ENCODE peak calls at places on chromosomes 7 and 10, in six cellular contexts. One of them, this sample, is unnamed.

GRCh38 chr7:46930336-46930735 is 651.6 kb downstream of the TNS3 start:
- DNase-seq in Panc1: peak; percentile 74
- DNase-seq in substantia nigra: no peak
- DNase-seq in H9: no peak
- DNase-seq in RWPE2: peak; percentile 84
- DNase-seq in coronary artery: no peak
- DNase-seq in this sample: no peak

GRCh38 chr10:33227489-33227888 is 107.0 kb downstream of the NRP1 start:
- DNase-seq in Panc1: no peak
- DNase-seq in substantia nigra: no peak
- DNase-seq in H9: no peak
- DNase-seq in RWPE2: no peak
- DNase-seq in coronary artery: no peak
- DNase-seq in this sample: no peak

GRCh38 chr7:124765401-124766352 is at the start of gene GPR37:
- DNase-seq in Panc1: no peak
- DNase-seq in substantia nigra: peak; percentile 86
- DNase-seq in H9: peak; percentile 95
- DNase-seq in RWPE2: peak; percentile 75
- DNase-seq in coronary artery: no peak
- DNase-seq in this sample: peak; percentile 3

GRCh38 chr7:37482505-37482904 is 33.8 kb upstream of the ELMO1 start:
- DNase-seq in Panc1: no peak
- DNase-seq in substantia nigra: no peak
- DNase-seq in H9: no peak
- DNase-seq in RWPE2: no peak
- DNase-seq in coronary artery: no peak
- DNase-seq in this sample: no peak

GRCh38 chr7:130838738-130839137 is 104.7 kb upstream of the KLF14 start:
- DNase-seq in Panc1: peak; percentile 92
- DNase-seq in substantia nigra: no peak
- DNase-seq in H9: no peak
- DNase-seq in RWPE2: no peak
- DNase-seq in coronary artery: no peak
- DNase-seq in this sample: no peak

GRCh38 chr7:151046603-151047573 is 1.4 kb upstream of the ASIC3 start:
- DNase-seq in Panc1: no peak
- DNase-seq in substantia nigra: no peak
- DNase-seq in H9: no peak
- DNase-seq in RWPE2: no peak
- DNase-seq in coronary artery: no peak
- DNase-seq in this sample: no peak

GRCh38 chr7:38311329-38311937 is 38.0 kb upstream of the TARP start:
- DNase-seq in Panc1: no peak
- DNase-seq in substantia nigra: peak; percentile 28
- DNase-seq in H9: no peak
- DNase-seq in RWPE2: no peak
- DNase-seq in coronary artery: no peak
- DNase-seq in this sample: no peak

GRCh38 chr7:34596887-34597286 is 61.1 kb upstream of the NPSR1 start:
- DNase-seq in Panc1: no peak
- DNase-seq in substantia nigra: no peak
- DNase-seq in H9: no peak
- DNase-seq in RWPE2: no peak
- DNase-seq in coronary artery: no peak
- DNase-seq in this sample: no peak

GRCh38 chr10:131901181-131901829 is 497 bp downstream of the PPP2R2D start:
- DNase-seq in Panc1: no peak
- DNase-seq in substantia nigra: peak; percentile 59
- DNase-seq in H9: no peak
- DNase-seq in RWPE2: no peak
- DNase-seq in coronary artery: peak; percentile 79
- DNase-seq in this sample: peak; percentile 39

GRCh38 chr7:107390921-107391320 is 78.9 kb upstream of the GPR22 start:
- DNase-seq in Panc1: no peak
- DNase-seq in substantia nigra: no peak
- DNase-seq in H9: no peak
- DNase-seq in RWPE2: no peak
- DNase-seq in coronary artery: no peak
- DNase-seq in this sample: no peak

GRCh38 chr10:127079348-127079747 is 117.0 kb downstream of the INSYN2A start:
- DNase-seq in Panc1: no peak
- DNase-seq in substantia nigra: no peak
- DNase-seq in H9: no peak
- DNase-seq in RWPE2: no peak
- DNase-seq in coronary artery: no peak
- DNase-seq in this sample: no peak

GRCh38 chr7:98211221-98211675 is at the start of gene BHLHA15:
- DNase-seq in Panc1: no peak
- DNase-seq in substantia nigra: no peak
- DNase-seq in H9: peak; percentile 67
- DNase-seq in RWPE2: peak; percentile 65
- DNase-seq in coronary artery: no peak
- DNase-seq in this sample: no peak

GRCh38 chr10:380313-380955 is 245.2 kb downstream of the ZMYND11 start:
- DNase-seq in Panc1: no peak
- DNase-seq in substantia nigra: no peak
- DNase-seq in H9: no peak
- DNase-seq in RWPE2: no peak
- DNase-seq in coronary artery: no peak
- DNase-seq in this sample: no peak

GRCh38 chr10:51683031-51683830 is 16.2 kb downstream of the CSTF2T start:
- DNase-seq in Panc1: no peak
- DNase-seq in substantia nigra: no peak
- DNase-seq in H9: no peak
- DNase-seq in RWPE2: no peak
- DNase-seq in coronary artery: no peak
- DNase-seq in this sample: no peak

GRCh38 chr7:100545636-100546128 is 6.7 kb downstream of the AGFG2 start:
- DNase-seq in Panc1: peak; percentile 88
- DNase-seq in substantia nigra: peak; percentile 22
- DNase-seq in H9: peak; percentile 68
- DNase-seq in RWPE2: peak; percentile 93
- DNase-seq in coronary artery: peak; percentile 86
- DNase-seq in this sample: no peak

GRCh38 chr7:40329601-40330153 is 194.9 kb downstream of the SUGCT start:
- DNase-seq in Panc1: peak; percentile 58
- DNase-seq in substantia nigra: no peak
- DNase-seq in H9: no peak
- DNase-seq in RWPE2: no peak
- DNase-seq in coronary artery: no peak
- DNase-seq in this sample: no peak

GRCh38 chr7:87210506-87210905 is 9.0 kb downstream of the TMEM243 start:
- DNase-seq in Panc1: no peak
- DNase-seq in substantia nigra: no peak
- DNase-seq in H9: no peak
- DNase-seq in RWPE2: no peak
- DNase-seq in coronary artery: no peak
- DNase-seq in this sample: no peak

GRCh38 chr7:36604801-36605200 is 119.5 kb downstream of the AOAH start:
- DNase-seq in Panc1: no peak
- DNase-seq in substantia nigra: no peak
- DNase-seq in H9: no peak
- DNase-seq in RWPE2: no peak
- DNase-seq in coronary artery: no peak
- DNase-seq in this sample: no peak

GRCh38 chr10:84845628-84846261 is 517.4 kb downstream of the CCSER2 start:
- DNase-seq in Panc1: no peak
- DNase-seq in substantia nigra: no peak
- DNase-seq in H9: peak; percentile 36
- DNase-seq in RWPE2: no peak
- DNase-seq in coronary artery: no peak
- DNase-seq in this sample: no peak

GRCh38 chr10:101783736-101784118 is 481 bp upstream of the NPM3 start:
- DNase-seq in Panc1: no peak
- DNase-seq in substantia nigra: no peak
- DNase-seq in H9: peak; percentile 42
- DNase-seq in RWPE2: no peak
- DNase-seq in coronary artery: no peak
- DNase-seq in this sample: no peak

GRCh38 chr10:48533951-48534720 is 70.7 kb downstream of the ARHGAP22 start:
- DNase-seq in Panc1: no peak
- DNase-seq in substantia nigra: peak; percentile 45
- DNase-seq in H9: peak; percentile 66
- DNase-seq in RWPE2: no peak
- DNase-seq in coronary artery: peak; percentile 45
- DNase-seq in this sample: no peak

GRCh38 chr7:143210541-143210940 is 11.3 kb upstream of the TAS2R40 start:
- DNase-seq in Panc1: no peak
- DNase-seq in substantia nigra: no peak
- DNase-seq in H9: no peak
- DNase-seq in RWPE2: no peak
- DNase-seq in coronary artery: no peak
- DNase-seq in this sample: no peak

GRCh38 chr7:90211391-90212148 is at the start of gene STEAP2:
- DNase-seq in Panc1: peak; percentile 24
- DNase-seq in substantia nigra: peak; percentile 77
- DNase-seq in H9: peak; percentile 92
- DNase-seq in RWPE2: peak; percentile 85
- DNase-seq in coronary artery: peak; percentile 93
- DNase-seq in this sample: peak; percentile 8

GRCh38 chr10:71429929-71430328 is 33.2 kb downstream of the CDH23 start:
- DNase-seq in Panc1: no peak
- DNase-seq in substantia nigra: no peak
- DNase-seq in H9: peak; percentile 52
- DNase-seq in RWPE2: peak; percentile 16
- DNase-seq in coronary artery: no peak
- DNase-seq in this sample: no peak

GRCh38 chr10:24914148-24914547 is 38.3 kb downstream of the PRTFDC1 start:
- DNase-seq in Panc1: no peak
- DNase-seq in substantia nigra: no peak
- DNase-seq in H9: no peak
- DNase-seq in RWPE2: no peak
- DNase-seq in coronary artery: no peak
- DNase-seq in this sample: no peak
- H3K27ac ChIP-seq in Panc1: no peak overlapping the region
- H3K27ac ChIP-seq in substantia nigra: no peak overlapping the region
- H3K27ac ChIP-seq in H9: no peak overlapping the region
- H3K27ac ChIP-seq in RWPE2: no peak overlapping the region
- H3K27ac ChIP-seq in coronary artery: peak overlapping the region; percentile 62
- H3K27ac ChIP-seq in this sample: no peak overlapping the region

GRCh38 chr10:103198648-103199047 is 5.6 kb upstream of the NT5C2 start:
- DNase-seq in Panc1: no peak
- DNase-seq in substantia nigra: no peak
- DNase-seq in H9: no peak
- DNase-seq in RWPE2: no peak
- DNase-seq in coronary artery: no peak
- DNase-seq in this sample: no peak

GRCh38 chr10:103193820-103194529 is 903 bp upstream of the NT5C2 start:
- DNase-seq in Panc1: no peak
- DNase-seq in substantia nigra: no peak
- DNase-seq in H9: no peak
- DNase-seq in RWPE2: no peak
- DNase-seq in coronary artery: no peak
- DNase-seq in this sample: no peak

GRCh38 chr10:103197177-103197576 is 4.1 kb upstream of the NT5C2 start:
- DNase-seq in Panc1: peak; percentile 61
- DNase-seq in substantia nigra: peak; percentile 32
- DNase-seq in H9: no peak
- DNase-seq in RWPE2: no peak
- DNase-seq in coronary artery: no peak
- DNase-seq in this sample: no peak

GRCh38 chr10:103199498-103199897 is 6.4 kb upstream of the NT5C2 start:
- DNase-seq in Panc1: no peak
- DNase-seq in substantia nigra: no peak
- DNase-seq in H9: no peak
- DNase-seq in RWPE2: no peak
- DNase-seq in coronary artery: no peak
- DNase-seq in this sample: no peak

DNA sequence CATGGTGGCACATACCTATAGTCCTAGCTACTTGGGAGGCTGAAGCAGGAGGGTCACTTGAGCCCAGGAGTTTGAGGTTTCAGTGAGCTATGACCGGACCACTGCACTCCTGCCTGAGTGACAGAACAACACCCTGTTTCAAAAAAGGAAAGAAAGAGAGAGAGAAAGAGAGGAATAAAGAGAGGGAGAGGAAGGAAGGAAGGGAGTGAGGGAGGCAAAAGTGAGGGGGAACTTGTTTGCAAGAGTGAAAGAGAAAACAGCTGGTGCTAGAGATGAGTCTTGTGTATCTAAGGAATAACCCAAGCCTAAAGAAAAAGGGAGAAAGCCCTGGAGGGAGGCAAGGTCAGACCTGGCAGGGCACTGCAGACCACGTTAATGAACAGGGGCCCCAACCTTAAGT is 4.8 kb upstream of the NT5C2 start:
- DNase-seq in Panc1: no peak
- DNase-seq in substantia nigra: no peak
- DNase-seq in H9: no peak
- DNase-seq in RWPE2: no peak
- DNase-seq in coronary artery: no peak
- DNase-seq in this sample: no peak
- H3K27ac ChIP-seq in Panc1: peak overlapping the region; percentile 64
- H3K27ac ChIP-seq in substantia nigra: no peak overlapping the region
- H3K27ac ChIP-seq in H9: no peak overlapping the region
- H3K27ac ChIP-seq in RWPE2: no peak overlapping the region
- H3K27ac ChIP-seq in coronary artery: no peak overlapping the region
- H3K27ac ChIP-seq in this sample: no peak overlapping the region

DNA sequence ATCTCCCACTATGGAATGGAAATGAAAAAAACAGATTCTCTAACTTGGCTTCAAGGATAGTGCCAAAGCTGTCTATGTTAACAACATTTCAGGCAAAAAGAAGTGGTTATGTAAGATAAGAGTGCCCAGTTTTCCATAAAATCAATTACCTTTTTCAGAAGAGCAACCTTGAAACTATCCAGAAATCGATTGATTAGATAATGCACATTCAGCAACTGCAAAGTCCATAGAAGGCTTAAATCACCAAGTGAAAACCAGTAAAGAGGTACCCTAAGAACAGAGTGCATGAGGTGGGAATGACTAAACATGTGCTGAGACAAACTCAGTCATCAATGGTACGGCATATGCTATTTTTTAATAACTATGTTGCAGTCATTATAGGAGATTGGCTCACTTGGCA is 71.9 kb upstream of the TNKS2 start:
- DNase-seq in Panc1: no peak
- DNase-seq in substantia nigra: no peak
- DNase-seq in H9: no peak
- DNase-seq in RWPE2: no peak
- DNase-seq in coronary artery: no peak
- DNase-seq in this sample: no peak
- H3K27ac ChIP-seq in Panc1: no peak overlapping the region
- H3K27ac ChIP-seq in substantia nigra: no peak overlapping the region
- H3K27ac ChIP-seq in H9: no peak overlapping the region
- H3K27ac ChIP-seq in RWPE2: no peak overlapping the region
- H3K27ac ChIP-seq in coronary artery: no peak overlapping the region
- H3K27ac ChIP-seq in this sample: no peak overlapping the region

GRCh38 chr7:56092789-56093531 is at the start of gene PHKG1:
- DNase-seq in Panc1: no peak
- DNase-seq in substantia nigra: peak; percentile 83
- DNase-seq in H9: peak; percentile 48
- DNase-seq in RWPE2: no peak
- DNase-seq in coronary artery: peak; percentile 91
- DNase-seq in this sample: no peak

GRCh38 chr7:56086761-56087160 is 6.0 kb downstream of the PHKG1 start:
- DNase-seq in Panc1: no peak
- DNase-seq in substantia nigra: no peak
- DNase-seq in H9: no peak
- DNase-seq in RWPE2: no peak
- DNase-seq in coronary artery: no peak
- DNase-seq in this sample: no peak

GRCh38 chr7:56087445-56087844 is 5.3 kb downstream of the PHKG1 start:
- DNase-seq in Panc1: no peak
- DNase-seq in substantia nigra: no peak
- DNase-seq in H9: no peak
- DNase-seq in RWPE2: no peak
- DNase-seq in coronary artery: no peak
- DNase-seq in this sample: no peak

GRCh38 chr7:56091591-56091990 is 1.2 kb downstream of the PHKG1 start:
- DNase-seq in Panc1: no peak
- DNase-seq in substantia nigra: peak; percentile 76
- DNase-seq in H9: no peak
- DNase-seq in RWPE2: no peak
- DNase-seq in coronary artery: peak; percentile 79
- DNase-seq in this sample: no peak
- H3K27ac ChIP-seq in Panc1: no peak overlapping the region
- H3K27ac ChIP-seq in substantia nigra: peak overlapping the region; percentile 37
- H3K27ac ChIP-seq in H9: no peak overlapping the region
- H3K27ac ChIP-seq in RWPE2: no peak overlapping the region
- H3K27ac ChIP-seq in coronary artery: peak overlapping the region; percentile 66
- H3K27ac ChIP-seq in this sample: no peak overlapping the region

This sample was measured in CD4-positive, CD25-positive, alpha-beta regulatory T cell.